ENCODE peak calls at places on chromosomes 2 and 18, in ten cellular contexts. L, G, H, Q, C, O, U, V, B and T are unnamed samples.

GRCh38 chr2:215811409-215812355 is 201.7 kb downstream of the MREG start:
- DNase-seq in L (no peak), G (no peak), H (no peak), Q (no peak), C (no peak), O (no peak), U (no peak), V (no peak), B (no peak), T (no peak)

GRCh38 chr2:127154985-127155650 is 48.2 kb upstream of the BIN1 start:
- DNase-seq in L (no peak), G (no peak), H (no peak), Q (no peak), C (peak), O (no peak), U (peak), V (no peak), B (no peak), T (peak)

GRCh38 chr18:48022531-48023330 is 92.3 kb upstream of the SMAD2 start:
- DNase-seq in L (no peak), G (no peak), H (peak), Q (no peak), C (peak), O (peak), U (no peak), V (peak), B (no peak), T (peak)

GRCh38 chr2:238247002-238247822 is 7.4 kb upstream of the HES6 start:
- DNase-seq in L (no peak), G (no peak), H (no peak), Q (no peak), C (no peak), O (no peak), U (no peak), V (no peak), B (no peak), T (no peak)

GRCh38 chr2:195861821-195862220 is 204.8 kb downstream of the SLC39A10 start:
- DNase-seq in L (no peak), G (no peak), H (no peak), Q (no peak), C (no peak), O (no peak), U (no peak), V (no peak), B (no peak), T (peak)

GRCh38 chr2:215920244-215921100 is 92.9 kb downstream of the MREG start:
- DNase-seq in L (peak), G (peak), H (peak), Q (peak), C (peak), O (peak), U (no peak), V (peak), B (peak), T (peak)

GRCh38 chr18:74284501-74285004 is 7.2 kb downstream of the CYB5A start:
- DNase-seq in L (no peak), G (no peak), H (no peak), Q (no peak), C (no peak), O (no peak), U (no peak), V (no peak), B (no peak), T (no peak)

GRCh38 chr2:27551514-27551913 is 31.3 kb upstream of the ZNF512 start:
- DNase-seq in L (no peak), G (no peak), H (no peak), Q (no peak), C (no peak), O (no peak), U (no peak), V (no peak), B (no peak), T (no peak)

GRCh38 chr2:19540739-19541503 is 182.5 kb upstream of the OSR1 start:
- DNase-seq in L (no peak), G (no peak), H (peak), Q (no peak), C (peak), O (peak), U (no peak), V (peak), B (peak), T (peak)

DNA sequence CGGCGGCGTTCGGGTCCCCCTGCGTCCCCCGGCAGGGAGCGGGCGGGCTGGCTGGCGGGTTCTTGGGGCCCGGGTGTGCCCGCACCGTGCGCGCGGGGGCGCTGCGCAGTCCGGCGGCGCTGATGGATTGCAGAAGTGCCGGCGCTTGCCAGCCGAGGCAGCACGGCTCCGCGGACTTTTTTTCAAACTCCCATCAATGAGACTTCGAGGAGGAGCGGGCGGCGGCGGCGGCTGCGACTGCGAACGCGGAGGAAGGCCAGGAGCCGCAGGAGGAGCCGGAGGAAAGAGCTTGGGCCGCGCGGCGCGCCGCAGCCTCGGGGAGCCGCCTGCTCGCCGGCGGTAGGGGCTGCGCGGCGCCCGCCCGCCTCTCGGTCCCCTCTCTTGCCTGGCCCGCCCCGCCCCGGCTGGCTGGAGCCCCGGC is at the start of gene GLI2:
- DNase-seq in L (no peak), G (peak), H (peak), Q (peak), C (peak), O (peak), U (peak), V (peak), B (no peak), T (peak)
- TF ChIP-seq CTCF in L (peak), G (peak), H (peak), Q (no peak), C (peak), O (peak), U (peak), V (peak), B (peak), T (peak)

DNA sequence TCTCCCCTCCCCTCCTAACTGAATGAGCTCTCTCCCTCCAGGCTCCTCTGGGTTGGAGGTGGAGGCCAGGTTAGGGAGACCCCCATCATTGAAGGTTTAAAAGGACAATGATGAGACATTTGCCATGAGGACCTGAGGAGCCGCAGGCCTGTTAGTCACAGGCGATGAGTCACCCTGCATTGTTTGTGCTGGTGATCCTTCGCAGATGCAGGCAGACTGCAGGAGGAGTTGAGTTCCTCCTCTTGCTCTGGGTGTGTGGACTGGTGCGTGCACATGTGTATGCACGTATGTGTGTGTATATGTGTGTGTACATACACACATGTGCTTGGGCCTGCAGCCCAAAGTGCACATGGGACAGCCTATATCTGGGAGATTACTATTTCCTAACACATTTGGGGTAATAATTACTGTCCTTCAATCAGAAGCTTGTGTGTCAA is 42.0 kb downstream of the MCFD2 start:
- DNase-seq in L (peak), G (peak), H (peak), Q (peak), C (peak), O (peak), U (peak), V (peak), B (peak), T (peak)
- H3K4me3 ChIP-seq in L (no peak), G (no peak), H (no peak), Q (no peak), C (no peak), O (no peak), U (no peak), V (no peak), B (no peak), T (no peak)

GRCh38 chr2:73175663-73176204 is 26.6 kb upstream of the NOTO start:
- DNase-seq in L (peak), G (peak), H (peak), Q (peak), C (peak), O (peak), U (peak), V (no peak), B (peak), T (no peak)

GRCh38 chr2:73174941-73175662 is 27.3 kb upstream of the NOTO start:
- DNase-seq in L (no peak), G (no peak), H (no peak), Q (no peak), C (peak), O (no peak), U (no peak), V (no peak), B (no peak), T (no peak)

GRCh38 chr2:73173781-73174180 is 28.6 kb upstream of the NOTO start:
- DNase-seq in L (no peak), G (no peak), H (no peak), Q (no peak), C (no peak), O (no peak), U (no peak), V (no peak), B (no peak), T (no peak)

GRCh38 chr2:73172963-73173362 is 29.4 kb upstream of the NOTO start:
- DNase-seq in L (no peak), G (no peak), H (no peak), Q (no peak), C (peak), O (no peak), U (no peak), V (no peak), B (no peak), T (no peak)

DNA sequence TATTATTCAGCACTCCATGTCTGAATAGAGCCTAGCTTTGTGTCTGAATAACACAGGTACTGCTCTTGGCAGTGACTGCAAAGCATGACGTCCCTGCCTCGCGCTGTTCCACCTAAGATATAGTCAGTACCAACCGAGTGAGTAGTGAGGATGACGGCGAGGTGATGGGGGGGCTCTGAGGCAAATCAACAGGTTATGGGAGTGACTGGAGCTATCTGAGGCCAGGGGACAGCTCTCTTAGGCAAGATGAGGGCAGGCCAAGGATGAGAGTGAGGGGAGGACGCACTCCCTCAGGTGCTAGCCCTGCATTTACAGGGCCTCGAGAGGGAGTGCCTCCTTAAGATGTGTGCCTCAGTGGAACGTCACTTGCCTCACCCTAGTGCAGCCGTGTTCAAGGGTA is 28.1 kb upstream of the NOTO start:
- DNase-seq in L (no peak), G (no peak), H (no peak), Q (no peak), C (no peak), O (no peak), U (no peak), V (no peak), B (no peak), T (no peak)
- TF ChIP-seq CTCF in L (no peak), G (no peak), H (no peak), Q (no peak), C (no peak), O (no peak), U (no peak), V (no peak), B (no peak), T (no peak)

GRCh38 chr2:120932472-120932871 is 196.8 kb downstream of the GLI2 start:
- DNase-seq in L (no peak), G (no peak), H (no peak), Q (no peak), C (no peak), O (no peak), U (no peak), V (no peak), B (no peak), T (no peak)

GRCh38 chr2:120929829-120930228 is 194.2 kb downstream of the GLI2 start:
- DNase-seq in L (no peak), G (no peak), H (no peak), Q (no peak), C (no peak), O (no peak), U (no peak), V (no peak), B (no peak), T (no peak)

GRCh38 chr2:120932881-120933280 is 197.2 kb downstream of the GLI2 start:
- DNase-seq in L (no peak), G (no peak), H (no peak), Q (no peak), C (no peak), O (no peak), U (no peak), V (no peak), B (no peak), T (no peak)

GRCh38 chr2:120930236-120930635 is 194.6 kb downstream of the GLI2 start:
- DNase-seq in L (no peak), G (no peak), H (no peak), Q (no peak), C (no peak), O (no peak), U (no peak), V (no peak), B (no peak), T (no peak)

GRCh38 chr2:120930861-120931260 is 195.2 kb downstream of the GLI2 start:
- DNase-seq in L (no peak), G (no peak), H (no peak), Q (no peak), C (no peak), O (no peak), U (peak), V (no peak), B (no peak), T (no peak)
- H3K4me3 ChIP-seq in L (no peak), G (no peak), H (no peak), Q (no peak), C (no peak), O (no peak), U (no peak), V (no peak), B (no peak), T (no peak)